ENCODE peak calls at places on chromosomes 6 and 20, in five cellular contexts. P is IMR-90, C is body of pancreas, G is endothelial cell, I is A673. S is an unnamed sample.

GRCh38 chr6:38570750-38571149 is 69.0 kb downstream of the BTBD9 start:
- DNase-seq in P (peak; percentile 40), C (no peak), G (no peak), I (peak; percentile 11), S (no peak)

GRCh38 chr20:38304845-38305447 is 990 bp downstream of the BPI start:
- DNase-seq in P (peak; percentile 38), C (no peak), G (peak; percentile 56), I (peak; percentile 27), S (no peak)

GRCh38 chr6:27879795-27880194 is 32.4 kb downstream of the OR2B2 start:
- DNase-seq in P (no peak), C (no peak), G (no peak), I (no peak), S (no peak)

GRCh38 chr20:25048519-25048952 is 9.4 kb downstream of the ACSS1 start:
- DNase-seq in P (no peak), C (peak; percentile 46), G (no peak), I (no peak), S (no peak)

GRCh38 chr6:151012321-151013294 is 147.1 kb downstream of the MTHFD1L start:
- DNase-seq in P (peak; percentile 86), C (no peak), G (no peak), I (no peak), S (no peak)

GRCh38 chr20:4060054-4060795 is 44.9 kb upstream of the RNF24 start:
- DNase-seq in P (no peak), C (peak; percentile 87), G (no peak), I (no peak), S (no peak)

GRCh38 chr6:120938876-120939231 is 395.4 kb downstream of the TBC1D32 start:
- DNase-seq in P (no peak), C (no peak), G (no peak), I (no peak), S (no peak)

GRCh38 chr6:149445095-149445466 is 39.7 kb downstream of the ZC3H12D start:
- DNase-seq in P (no peak), C (no peak), G (no peak), I (no peak), S (no peak)

GRCh38 chr6:55058682-55059081 is 115.6 kb upstream of the HCRTR2 start:
- DNase-seq in P (no peak), C (no peak), G (no peak), I (peak; percentile 87), S (no peak)

GRCh38 chr6:1388081-1388926 is 1.1 kb upstream of the FOXF2 start:
- DNase-seq in P (peak; percentile 53), C (no peak), G (no peak), I (no peak), S (no peak)

GRCh38 chr6:47455533-47456209 is 21.9 kb upstream of the CD2AP start:
- DNase-seq in P (no peak), C (peak; percentile 85), G (no peak), I (no peak), S (no peak)

GRCh38 chr6:4351506-4351852 is 216.1 kb upstream of the ECI2 start:
- DNase-seq in P (no peak), C (no peak), G (no peak), I (no peak), S (no peak)

GRCh38 chr6:12538881-12539357 is 177.6 kb upstream of the PHACTR1 start:
- DNase-seq in P (no peak), C (peak; percentile 71), G (no peak), I (no peak), S (no peak)

GRCh38 chr20:19757973-19758887 is at the start of gene RIN2:
- DNase-seq in P (peak; percentile 87), C (peak; percentile 92), G (peak; percentile 96), I (peak; percentile 97), S (peak; percentile 93)

GRCh38 chr6:105902401-105903031 is 183.6 kb upstream of the PRDM1 start:
- DNase-seq in P (peak; percentile 36), C (no peak), G (no peak), I (no peak), S (no peak)

GRCh38 chr6:139679516-139680179 is 305.2 kb upstream of the CITED2 start:
- DNase-seq in P (peak; percentile 45), C (no peak), G (no peak), I (no peak), S (no peak)

GRCh38 chr20:25984933-25985332 is 288.3 kb upstream of the ZNF337 start:
- DNase-seq in P (peak; percentile 49), C (peak; percentile 49), G (no peak), I (peak; percentile 50), S (no peak)

GRCh38 chr20:3227936-3228749 is 10.8 kb downstream of the SLC4A11 start:
- DNase-seq in P (no peak), C (no peak), G (no peak), I (no peak), S (no peak)

GRCh38 chr20:51121272-51121671 is 98.4 kb upstream of the KCNG1 start:
- DNase-seq in P (no peak), C (no peak), G (no peak), I (no peak), S (no peak)

GRCh38 chr6:129192458-129192989 is 309.6 kb downstream of the LAMA2 start:
- DNase-seq in P (no peak), C (no peak), G (no peak), I (no peak), S (no peak)

GRCh38 chr20:23349338-23350006 is 1.1 kb upstream of the NXT1 start:
- DNase-seq in P (no peak), C (peak; percentile 21), G (no peak), I (no peak), S (no peak)

GRCh38 chr6:102389994-102390393 is 996.5 kb downstream of the GRIK2 start:
- DNase-seq in P (no peak), C (no peak), G (no peak), I (no peak), S (no peak)

GRCh38 chr6:11350294-11350693 is 117.8 kb upstream of the NEDD9 start:
- DNase-seq in P (peak; percentile 11), C (no peak), G (no peak), I (no peak), S (no peak)

GRCh38 chr6:147837540-147837939 is 329.1 kb downstream of the SAMD5 start:
- DNase-seq in P (no peak), C (no peak), G (no peak), I (no peak), S (no peak)

GRCh38 chr6:37980222-37980595 is 160.7 kb downstream of the ZFAND3 start:
- DNase-seq in P (no peak), C (no peak), G (no peak), I (no peak), S (no peak)

GRCh38 chr6:26375270-26375669 is 7.6 kb upstream of the BTN2A2 start:
- DNase-seq in P (no peak), C (no peak), G (no peak), I (peak; percentile 18), S (no peak)

GRCh38 chr6:48016027-48016755 is 94.8 kb downstream of the PTCHD4 start:
- DNase-seq in P (no peak), C (no peak), G (no peak), I (no peak), S (no peak)

GRCh38 chr20:17648306-17648646 is 33.8 kb downstream of the RRBP1 start:
- DNase-seq in P (no peak), C (peak; percentile 50), G (no peak), I (no peak), S (no peak)

GRCh38 chr20:17647391-17648305 is 34.4 kb downstream of the RRBP1 start:
- DNase-seq in P (no peak), C (peak; percentile 25), G (no peak), I (no peak), S (no peak)

GRCh38 chr20:17650301-17650761 is 31.7 kb downstream of the RRBP1 start:
- DNase-seq in P (no peak), C (peak; percentile 35), G (no peak), I (no peak), S (no peak)

GRCh38 chr20:17650816-17651760 is 31.0 kb downstream of the RRBP1 start:
- DNase-seq in P (peak; percentile 59), C (peak; percentile 15), G (no peak), I (no peak), S (no peak)

GRCh38 chr20:17648782-17649730 is 33.0 kb downstream of the RRBP1 start:
- DNase-seq in P (no peak), C (peak; percentile 79), G (peak; percentile 18), I (no peak), S (no peak)
- TF ChIP-seq CTCF in P (peak; percentile 18), C (peak; percentile 48), G (no peak), I (peak; percentile 51), S (peak; percentile 57)

GRCh38 chr20:10667560-10668167 is 6.1 kb downstream of the JAG1 start:
- DNase-seq in P (no peak), C (no peak), G (no peak), I (no peak), S (no peak)
- TF ChIP-seq CTCF in P (no peak), C (no peak), G (no peak), I (no peak), S (no peak)

DNA sequence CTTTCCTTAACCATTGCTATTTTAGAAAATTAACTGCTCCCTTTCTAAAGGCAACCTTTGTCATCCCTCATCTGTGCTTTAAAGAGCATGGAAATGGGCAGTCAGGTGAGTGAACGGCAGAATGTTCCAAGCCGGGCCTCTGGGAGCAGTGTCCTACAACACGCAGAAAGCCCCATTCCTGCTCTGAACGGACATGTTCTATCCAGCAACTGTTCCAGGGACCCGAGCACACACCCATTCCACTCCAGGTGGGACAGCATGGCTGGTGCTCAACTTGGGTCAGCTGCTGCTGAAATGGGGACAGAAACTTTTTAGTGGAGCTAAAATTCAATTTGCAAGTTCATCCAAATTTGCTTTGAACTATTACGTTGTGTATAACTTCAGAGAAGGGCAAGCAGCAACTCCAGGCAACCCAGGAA is 26.7 kb downstream of the DIDO1 start:
- DNase-seq in P (no peak), C (no peak), G (no peak), I (no peak), S (no peak)
- TF ChIP-seq CTCF in P (no peak), C (no peak), G (no peak), I (no peak), S (no peak)

DNA sequence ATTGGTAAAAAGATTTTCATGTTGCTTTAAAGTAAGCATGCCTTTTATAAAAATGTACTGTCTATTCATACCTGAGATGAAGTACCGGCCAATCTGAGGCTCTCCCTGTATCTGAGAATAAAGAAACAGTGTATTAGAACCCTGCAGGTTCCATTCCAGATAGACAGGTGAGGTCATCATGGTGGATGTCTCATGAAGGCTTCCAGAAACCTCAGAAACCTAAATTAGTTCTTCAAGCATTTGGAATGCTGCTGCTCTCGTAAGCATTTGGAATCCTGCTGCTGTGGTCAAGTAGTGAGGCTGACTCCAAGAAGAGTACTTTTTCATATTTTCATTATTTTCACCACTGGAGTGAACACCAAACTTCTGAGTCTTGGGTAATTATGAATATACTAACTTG is 642.3 kb downstream of the MAFB start:
- DNase-seq in P (no peak), C (no peak), G (no peak), I (no peak), S (no peak)
- TF ChIP-seq CTCF in P (no peak), C (no peak), G (no peak), I (no peak), S (no peak)

GRCh38 chr6:84193140-84193708 is 34.2 kb downstream of the CEP162 start:
- DNase-seq in P (peak; percentile 83), C (no peak), G (no peak), I (peak; percentile 5), S (no peak)

GRCh38 chr6:84191802-84192201 is 35.6 kb downstream of the CEP162 start:
- DNase-seq in P (no peak), C (no peak), G (no peak), I (no peak), S (no peak)

DNA sequence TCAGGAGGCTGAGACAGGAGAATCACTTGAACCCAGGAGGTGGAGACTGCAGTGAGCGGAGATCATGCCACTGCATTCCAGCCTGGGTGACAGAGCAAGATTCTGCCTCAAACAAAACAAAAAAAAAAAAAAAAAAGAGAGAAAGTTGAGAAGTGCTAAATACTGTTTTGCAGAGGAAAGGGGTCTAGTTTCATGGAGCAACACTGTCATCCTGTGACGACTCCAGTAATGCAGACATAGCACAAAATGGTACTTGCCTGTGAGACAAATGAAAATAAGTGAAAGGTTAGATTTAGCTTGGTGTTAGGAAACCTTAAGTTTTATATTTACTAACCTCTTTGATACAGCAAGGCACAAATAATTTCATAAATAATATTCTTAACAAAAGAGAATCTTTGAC is 29.7 kb downstream of the CEP162 start:
- DNase-seq in P (no peak), C (no peak), G (no peak), I (no peak), S (no peak)
- TF ChIP-seq CTCF in P (no peak), C (no peak), G (no peak), I (peak; percentile 34), S (no peak)

S was measured in neural crest cell.